ENCODE peak calls at places on chromosome 7, in five cellular contexts. N, P, M, R and I are unnamed samples.

GRCh38 chr7:79810945-79811344 is 323.7 kb upstream of the GNAI1 start:
- DNase-seq in N (no peak), P (no peak), M (no peak), R (no peak), I (no peak)

GRCh38 chr7:121366852-121367431 is 29.2 kb downstream of the FAM3C start:
- DNase-seq in N (no peak), P (no peak), M (no peak), R (no peak), I (peak)

GRCh38 chr7:132258231-132258630 is 318.0 kb downstream of the PLXNA4 start:
- DNase-seq in N (no peak), P (no peak), M (no peak), R (no peak), I (no peak)

GRCh38 chr7:143490719-143491306 is 13.1 kb downstream of the TAS2R41 start:
- DNase-seq in N (no peak), P (no peak), M (no peak), R (no peak), I (no peak)

GRCh38 chr7:152735443-152736004 is 24.0 kb upstream of the ACTR3B start:
- DNase-seq in N (no peak), P (no peak), M (no peak), R (no peak), I (no peak)

GRCh38 chr7:55249332-55249731 is 115.8 kb upstream of the LANCL2 start:
- DNase-seq in N (no peak), P (no peak), M (no peak), R (no peak), I (no peak)

GRCh38 chr7:45687721-45688120 is 113.6 kb downstream of the ADCY1 start:
- DNase-seq in N (peak), P (no peak), M (no peak), R (no peak), I (no peak)

GRCh38 chr7:91941450-91941849 is 788 bp downstream of the AKAP9 start:
- DNase-seq in N (no peak), P (no peak), M (no peak), R (peak), I (peak)

GRCh38 chr7:120353171-120353570 is 80.2 kb downstream of the KCND2 start:
- DNase-seq in N (no peak), P (no peak), M (no peak), R (no peak), I (no peak)

GRCh38 chr7:69994907-69995542 is 396.8 kb downstream of the AUTS2 start:
- DNase-seq in N (no peak), P (no peak), M (no peak), R (peak), I (no peak)

GRCh38 chr7:44225566-44226395 is 25.0 kb downstream of the YKT6 start:
- DNase-seq in N (no peak), P (no peak), M (no peak), R (no peak), I (no peak)

GRCh38 chr7:32161708-32162107 is 91.5 kb upstream of the PDE1C start:
- DNase-seq in N (no peak), P (no peak), M (no peak), R (no peak), I (peak)

GRCh38 chr7:142739927-142740492 is 9.3 kb upstream of the PRSS1 start:
- DNase-seq in N (no peak), P (no peak), M (peak), R (no peak), I (no peak)

GRCh38 chr7:77649950-77650349 is 46.3 kb upstream of the RSBN1L start:
- DNase-seq in N (no peak), P (no peak), M (no peak), R (no peak), I (peak)

GRCh38 chr7:19557726-19558470 is 150.9 kb downstream of the POLR1F start:
- DNase-seq in N (no peak), P (no peak), M (no peak), R (no peak), I (no peak)

GRCh38 chr7:336810-337566 is 47.0 kb downstream of the FOXL3 start:
- DNase-seq in N (no peak), P (no peak), M (no peak), R (no peak), I (no peak)

GRCh38 chr7:127598318-127598717 is 4.8 kb downstream of the FSCN3 start:
- DNase-seq in N (no peak), P (no peak), M (peak), R (no peak), I (peak)
- TF ChIP-seq CTCF in N (no peak), P (no peak), M (peak), R (no peak), I (peak)

GRCh38 chr7:158133515-158134271 is 453.9 kb downstream of the PTPRN2 start:
- DNase-seq in N (peak), P (no peak), M (no peak), R (no peak), I (no peak)
- TF ChIP-seq CTCF in N (no peak), P (no peak), M (no peak), R (no peak), I (no peak)

DNA sequence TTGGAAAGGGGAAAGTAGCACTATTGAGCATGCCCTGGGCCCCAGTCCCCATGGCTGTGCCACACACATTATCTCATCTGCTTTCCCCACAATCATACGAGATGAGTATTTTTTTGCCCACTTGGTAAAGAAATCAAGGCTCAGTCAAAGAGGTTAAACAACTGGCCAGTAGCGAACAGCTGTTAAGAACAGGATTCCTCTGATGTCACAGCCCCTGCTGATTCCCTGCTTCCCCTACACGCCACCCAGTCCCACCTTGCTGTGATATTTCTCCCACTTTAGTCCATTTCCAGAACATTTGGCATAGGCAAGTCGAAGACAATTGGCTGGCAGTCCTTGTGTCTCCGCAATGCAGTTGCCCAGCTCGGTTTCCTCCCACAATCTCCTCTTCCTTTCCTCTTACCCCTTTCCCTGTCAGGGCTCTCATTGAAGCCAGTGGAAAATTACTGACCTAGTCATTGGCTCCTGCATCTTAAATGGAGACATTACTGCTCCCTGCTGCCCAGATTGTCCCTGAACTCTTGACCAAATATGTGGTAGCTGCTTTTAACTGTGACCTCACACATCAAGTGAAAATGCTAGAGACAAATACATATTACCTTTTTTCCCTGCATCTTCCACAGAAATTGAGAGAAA is 56.5 kb upstream of the EEPD1 start:
- DNase-seq in N (no peak), P (no peak), M (no peak), R (no peak), I (no peak)
- TF ChIP-seq CTCF in N (no peak), P (no peak), M (no peak), R (no peak), I (no peak)

GRCh38 chr7:30453859-30454258 is 24.7 kb downstream of the NOD1 start:
- DNase-seq in N (no peak), P (no peak), M (no peak), R (no peak), I (no peak)
- TF ChIP-seq CTCF in N (no peak), P (no peak), M (no peak), R (no peak), I (no peak)

GRCh38 chr7:107203607-107204006 is 34.8 kb downstream of the HBP1 start:
- DNase-seq in N (no peak), P (no peak), M (no peak), R (no peak), I (no peak)

GRCh38 chr7:107196834-107197610 is 28.2 kb downstream of the HBP1 start:
- DNase-seq in N (no peak), P (no peak), M (no peak), R (no peak), I (no peak)

GRCh38 chr7:107206706-107207105 is 37.9 kb downstream of the HBP1 start:
- DNase-seq in N (no peak), P (no peak), M (no peak), R (no peak), I (no peak)

GRCh38 chr7:107206136-107206535 is 37.3 kb downstream of the HBP1 start:
- DNase-seq in N (no peak), P (no peak), M (no peak), R (no peak), I (no peak)

DNA sequence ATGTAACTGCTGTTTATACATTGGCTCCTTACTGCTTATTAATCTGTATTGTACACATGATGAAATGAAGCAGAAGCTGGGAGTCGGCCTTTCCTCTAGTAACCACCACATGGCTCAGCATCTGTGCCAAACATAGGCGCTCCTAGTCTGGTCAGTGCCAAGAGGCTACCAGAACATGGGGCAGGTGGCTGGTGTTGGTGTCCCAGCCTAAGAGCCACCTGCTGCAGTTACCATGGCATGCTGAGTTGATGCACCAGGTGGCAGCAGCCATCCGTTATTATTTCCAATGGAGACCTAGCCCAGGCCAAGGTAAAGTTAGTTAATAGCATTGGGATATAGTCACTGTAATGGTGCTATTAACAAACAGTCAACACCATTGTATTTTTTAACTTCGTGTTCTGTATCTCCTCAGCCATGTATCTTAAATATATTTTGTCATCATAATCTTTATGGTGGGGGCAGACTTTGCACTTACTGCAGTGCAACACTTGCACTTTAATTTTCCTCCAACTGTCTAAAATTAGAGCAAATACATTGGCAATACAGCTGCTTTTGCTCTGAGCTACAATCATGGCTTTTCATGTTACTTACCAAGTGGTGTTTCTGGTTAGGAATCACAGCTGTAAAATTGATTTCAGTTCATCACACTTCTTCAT is 33.1 kb downstream of the HBP1 start:
- DNase-seq in N (no peak), P (no peak), M (peak), R (peak), I (peak)
- TF ChIP-seq CTCF in N (peak), P (no peak), M (peak), R (peak), I (peak)

GRCh38 chr7:137606061-137606674 is 240.6 kb downstream of the DGKI start:
- DNase-seq in N (no peak), P (no peak), M (peak), R (no peak), I (peak)
- TF ChIP-seq CTCF in N (peak), P (peak), M (peak), R (peak), I (peak)

GRCh38 chr7:102471791-102472125 is 7.0 kb downstream of the POLR2J start:
- DNase-seq in N (no peak), P (no peak), M (no peak), R (peak), I (no peak)
- TF ChIP-seq CTCF in N (no peak), P (no peak), M (no peak), R (no peak), I (no peak)

DNA sequence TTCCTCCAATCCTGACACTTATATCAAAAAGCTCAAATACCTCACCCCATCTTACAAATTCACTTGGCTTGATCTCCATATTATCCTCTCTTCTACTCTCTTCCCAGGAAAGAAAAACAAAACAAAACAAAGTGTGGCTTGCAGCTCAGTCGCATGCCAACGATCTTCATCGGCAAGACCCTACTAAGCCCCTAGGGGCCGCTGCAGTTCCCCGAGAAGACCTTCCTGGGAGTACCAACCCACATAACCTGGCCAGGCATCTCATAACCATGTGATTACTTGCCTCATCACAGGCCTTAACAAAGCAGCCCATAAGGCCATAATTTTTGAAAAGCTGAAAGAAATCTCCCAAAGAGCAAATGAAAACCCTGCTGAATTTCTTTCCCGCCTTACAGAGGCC is 103.7 kb downstream of the ZNF92 start:
- DNase-seq in N (no peak), P (no peak), M (peak), R (no peak), I (no peak)
- TF ChIP-seq CTCF in N (no peak), P (no peak), M (peak), R (no peak), I (peak)

DNA sequence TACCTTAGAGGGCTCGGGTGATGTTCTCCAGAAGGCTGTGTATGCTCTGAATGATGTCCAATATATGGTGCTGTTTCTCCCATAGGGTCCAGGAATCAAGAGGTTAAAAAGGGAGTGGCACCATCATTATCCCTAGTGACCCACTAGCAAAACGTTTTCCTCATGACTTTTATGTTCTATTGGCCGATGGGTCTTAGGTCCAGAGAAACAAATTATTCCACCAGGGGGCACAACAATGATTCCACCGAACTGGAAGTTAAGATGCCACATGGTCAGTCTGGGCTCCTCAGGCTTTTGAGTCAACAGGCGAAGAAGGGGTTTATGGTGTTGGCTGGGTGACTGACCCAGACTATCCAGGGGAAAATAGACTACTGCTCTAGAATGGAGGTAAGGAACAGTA is 256.1 kb downstream of the COBL start:
- DNase-seq in N (no peak), P (no peak), M (no peak), R (no peak), I (no peak)
- TF ChIP-seq CTCF in N (no peak), P (no peak), M (peak), R (no peak), I (peak)